ENCODE peak calls at places on chromosomes 3 and 15, in five cellular contexts. One of them, this sample, is unnamed.

GRCh38 chr15:95016511-95017219 is 785.3 kb downstream of the MCTP2 start:
- DNase-seq in right lobe of liver: no peak
- DNase-seq in psoas muscle: no peak
- DNase-seq in ovary: no peak
- DNase-seq in GM23338: no peak
- DNase-seq in this sample: no peak

GRCh38 chr3:109900774-109901173 is 563.4 kb upstream of the DPPA4 start:
- DNase-seq in right lobe of liver: no peak
- DNase-seq in psoas muscle: no peak
- DNase-seq in ovary: no peak
- DNase-seq in GM23338: no peak
- DNase-seq in this sample: no peak

GRCh38 chr3:171776411-171776810 is 33.9 kb downstream of the PLD1 start:
- DNase-seq in right lobe of liver: no peak
- DNase-seq in psoas muscle: no peak
- DNase-seq in ovary: no peak
- DNase-seq in GM23338: no peak
- DNase-seq in this sample: peak; percentile 20

GRCh38 chr3:127289646-127290575 is 2.1 kb upstream of the PRR20G start:
- DNase-seq in right lobe of liver: no peak
- DNase-seq in psoas muscle: no peak
- DNase-seq in ovary: no peak
- DNase-seq in GM23338: no peak
- DNase-seq in this sample: no peak

GRCh38 chr3:48039487-48040190 is 23.4 kb upstream of the MAP4 start:
- DNase-seq in right lobe of liver: no peak
- DNase-seq in psoas muscle: no peak
- DNase-seq in ovary: no peak
- DNase-seq in GM23338: peak; percentile 70
- DNase-seq in this sample: peak; percentile 29

GRCh38 chr3:55790596-55791350 is 303.7 kb upstream of the WNT5A start:
- DNase-seq in right lobe of liver: no peak
- DNase-seq in psoas muscle: no peak
- DNase-seq in ovary: no peak
- DNase-seq in GM23338: no peak
- DNase-seq in this sample: no peak

GRCh38 chr3:8760091-8760490 is 9.3 kb downstream of the OXTR start:
- DNase-seq in right lobe of liver: no peak
- DNase-seq in psoas muscle: no peak
- DNase-seq in ovary: no peak
- DNase-seq in GM23338: no peak
- DNase-seq in this sample: no peak

GRCh38 chr3:46500631-46501377 is 3.0 kb downstream of the RTP3 start:
- DNase-seq in right lobe of liver: no peak
- DNase-seq in psoas muscle: no peak
- DNase-seq in ovary: no peak
- DNase-seq in GM23338: no peak
- DNase-seq in this sample: no peak

GRCh38 chr3:119588112-119588511 is 8.8 kb downstream of the ADPRH start:
- DNase-seq in right lobe of liver: no peak
- DNase-seq in psoas muscle: peak; percentile 62
- DNase-seq in ovary: no peak
- DNase-seq in GM23338: no peak
- DNase-seq in this sample: peak; percentile 59

GRCh38 chr15:97909291-97909891 is 51.1 kb upstream of the ARRDC4 start:
- DNase-seq in right lobe of liver: peak; percentile 75
- DNase-seq in psoas muscle: peak; percentile 78
- DNase-seq in ovary: peak; percentile 43
- DNase-seq in GM23338: peak; percentile 81
- DNase-seq in this sample: peak; percentile 71

GRCh38 chr3:172302176-172302575 is 146.1 kb downstream of the GHSR start:
- DNase-seq in right lobe of liver: no peak
- DNase-seq in psoas muscle: no peak
- DNase-seq in ovary: no peak
- DNase-seq in GM23338: no peak
- DNase-seq in this sample: no peak

GRCh38 chr15:38564557-38565286 is at the start of gene RASGRP1:
- DNase-seq in right lobe of liver: peak; percentile 64
- DNase-seq in psoas muscle: peak; percentile 71
- DNase-seq in ovary: no peak
- DNase-seq in GM23338: peak; percentile 86
- DNase-seq in this sample: peak; percentile 63

GRCh38 chr3:18556001-18556408 is 130.9 kb upstream of the SATB1 start:
- DNase-seq in right lobe of liver: no peak
- DNase-seq in psoas muscle: no peak
- DNase-seq in ovary: no peak
- DNase-seq in GM23338: no peak
- DNase-seq in this sample: no peak

GRCh38 chr3:101036213-101036618 is 43.0 kb upstream of the ABI3BP start:
- DNase-seq in right lobe of liver: no peak
- DNase-seq in psoas muscle: no peak
- DNase-seq in ovary: no peak
- DNase-seq in GM23338: peak; percentile 64
- DNase-seq in this sample: peak; percentile 77

GRCh38 chr3:115655761-115656282 is 32.5 kb downstream of the GAP43 start:
- DNase-seq in right lobe of liver: no peak
- DNase-seq in psoas muscle: no peak
- DNase-seq in ovary: no peak
- DNase-seq in GM23338: no peak
- DNase-seq in this sample: no peak

GRCh38 chr15:42079401-42079908 is 14.9 kb downstream of the PLA2G4D start:
- DNase-seq in right lobe of liver: no peak
- DNase-seq in psoas muscle: no peak
- DNase-seq in ovary: no peak
- DNase-seq in GM23338: peak; percentile 34
- DNase-seq in this sample: no peak

GRCh38 chr15:40787344-40787841 is 17.6 kb downstream of the C15orf62 start:
- DNase-seq in right lobe of liver: no peak
- DNase-seq in psoas muscle: peak; percentile 47
- DNase-seq in ovary: no peak
- DNase-seq in GM23338: peak; percentile 94
- DNase-seq in this sample: peak; percentile 61

GRCh38 chr3:183481582-183481981 is 53.2 kb upstream of the MCF2L2 start:
- DNase-seq in right lobe of liver: no peak
- DNase-seq in psoas muscle: no peak
- DNase-seq in ovary: no peak
- DNase-seq in GM23338: no peak
- DNase-seq in this sample: no peak

GRCh38 chr15:31444844-31445243 is 118.2 kb downstream of the KLF13 start:
- DNase-seq in right lobe of liver: no peak
- DNase-seq in psoas muscle: no peak
- DNase-seq in ovary: no peak
- DNase-seq in GM23338: no peak
- DNase-seq in this sample: no peak

GRCh38 chr3:41350441-41350840 is 151.1 kb downstream of the CTNNB1 start:
- DNase-seq in right lobe of liver: no peak
- DNase-seq in psoas muscle: no peak
- DNase-seq in ovary: no peak
- DNase-seq in GM23338: no peak
- DNase-seq in this sample: no peak

GRCh38 chr3:126034481-126035361 is 49.2 kb downstream of the SLC41A3 start:
- DNase-seq in right lobe of liver: no peak
- DNase-seq in psoas muscle: no peak
- DNase-seq in ovary: no peak
- DNase-seq in GM23338: no peak
- DNase-seq in this sample: no peak

GRCh38 chr15:69526086-69526485 is 73.5 kb downstream of the RPLP1 start:
- DNase-seq in right lobe of liver: no peak
- DNase-seq in psoas muscle: peak; percentile 60
- DNase-seq in ovary: no peak
- DNase-seq in GM23338: no peak
- DNase-seq in this sample: no peak

GRCh38 chr3:52456169-52456799 is 880 bp downstream of the NISCH start:
- DNase-seq in right lobe of liver: no peak
- DNase-seq in psoas muscle: no peak
- DNase-seq in ovary: peak; percentile 53
- DNase-seq in GM23338: peak; percentile 59
- DNase-seq in this sample: no peak

GRCh38 chr3:100411091-100411982 is 10.0 kb downstream of the LNP1 start:
- DNase-seq in right lobe of liver: no peak
- DNase-seq in psoas muscle: no peak
- DNase-seq in ovary: no peak
- DNase-seq in GM23338: no peak
- DNase-seq in this sample: no peak

GRCh38 chr15:90912770-90913075 is 9.6 kb downstream of the MAN2A2 start:
- DNase-seq in right lobe of liver: no peak
- DNase-seq in psoas muscle: peak; percentile 28
- DNase-seq in ovary: no peak
- DNase-seq in GM23338: no peak
- DNase-seq in this sample: no peak

GRCh38 chr3:110749006-110749405 is 322.6 kb upstream of the NECTIN3 start:
- DNase-seq in right lobe of liver: no peak
- DNase-seq in psoas muscle: no peak
- DNase-seq in ovary: no peak
- DNase-seq in GM23338: peak; percentile 32
- DNase-seq in this sample: no peak

GRCh38 chr15:94287794-94288246 is 56.5 kb downstream of the MCTP2 start:
- DNase-seq in right lobe of liver: no peak
- DNase-seq in psoas muscle: no peak
- DNase-seq in ovary: no peak
- DNase-seq in GM23338: peak; percentile 27
- DNase-seq in this sample: no peak

GRCh38 chr3:81716870-81717509 is 44.5 kb downstream of the GBE1 start:
- DNase-seq in right lobe of liver: peak; percentile 83
- DNase-seq in psoas muscle: no peak
- DNase-seq in ovary: no peak
- DNase-seq in GM23338: peak; percentile 3
- DNase-seq in this sample: no peak

GRCh38 chr3:23055733-23056376 is 147.3 kb upstream of the UBE2E2 start:
- DNase-seq in right lobe of liver: no peak
- DNase-seq in psoas muscle: no peak
- DNase-seq in ovary: no peak
- DNase-seq in GM23338: no peak
- DNase-seq in this sample: no peak

GRCh38 chr15:55241895-55242294 is 45.2 kb upstream of the RSL24D1 start:
- DNase-seq in right lobe of liver: no peak
- DNase-seq in psoas muscle: no peak
- DNase-seq in ovary: no peak
- DNase-seq in GM23338: no peak
- DNase-seq in this sample: no peak

GRCh38 chr3:64188810-64189560 is 36.3 kb downstream of the PRICKLE2 start:
- DNase-seq in right lobe of liver: no peak
- DNase-seq in psoas muscle: no peak
- DNase-seq in ovary: peak; percentile 56
- DNase-seq in GM23338: no peak
- DNase-seq in this sample: peak; percentile 10

GRCh38 chr3:149641011-149641728 is 16.7 kb downstream of the WWTR1 start:
- DNase-seq in right lobe of liver: no peak
- DNase-seq in psoas muscle: no peak
- DNase-seq in ovary: no peak
- DNase-seq in GM23338: no peak
- DNase-seq in this sample: no peak

GRCh38 chr3:149639093-149639486 is 18.7 kb downstream of the WWTR1 start:
- DNase-seq in right lobe of liver: no peak
- DNase-seq in psoas muscle: no peak
- DNase-seq in ovary: no peak
- DNase-seq in GM23338: no peak
- DNase-seq in this sample: no peak

GRCh38 chr3:149646181-149646766 is 11.6 kb downstream of the WWTR1 start:
- DNase-seq in right lobe of liver: no peak
- DNase-seq in psoas muscle: no peak
- DNase-seq in ovary: no peak
- DNase-seq in GM23338: no peak
- DNase-seq in this sample: no peak

GRCh38 chr3:149647285-149647684 is 10.5 kb downstream of the WWTR1 start:
- DNase-seq in right lobe of liver: no peak
- DNase-seq in psoas muscle: no peak
- DNase-seq in ovary: no peak
- DNase-seq in GM23338: no peak
- DNase-seq in this sample: no peak

GRCh38 chr3:149643482-149643798 is 14.4 kb downstream of the WWTR1 start:
- DNase-seq in right lobe of liver: no peak
- DNase-seq in psoas muscle: no peak
- DNase-seq in ovary: no peak
- DNase-seq in GM23338: no peak
- DNase-seq in this sample: no peak
- H3K4me1 ChIP-seq in right lobe of liver: no peaks in the 10 kb centered on the region
- H3K4me1 ChIP-seq in psoas muscle: peaks cover 33% of the 10 kb centered on the region
- H3K4me1 ChIP-seq in ovary: peaks cover 20% of the 10 kb centered on the region
- H3K4me1 ChIP-seq in GM23338: peaks cover 31% of the 10 kb centered on the region
- H3K4me1 ChIP-seq in this sample: peaks cover 50% of the 10 kb centered on the region

GRCh38 chr15:63830113-63830512 is 3.6 kb downstream of the HERC1 start:
- DNase-seq in right lobe of liver: no peak
- DNase-seq in psoas muscle: no peak
- DNase-seq in ovary: no peak
- DNase-seq in GM23338: no peak
- DNase-seq in this sample: no peak

GRCh38 chr15:63823253-63823844 is 10.4 kb downstream of the HERC1 start:
- DNase-seq in right lobe of liver: no peak
- DNase-seq in psoas muscle: no peak
- DNase-seq in ovary: no peak
- DNase-seq in GM23338: no peak
- DNase-seq in this sample: no peak

GRCh38 chr15:63824570-63824969 is 9.2 kb downstream of the HERC1 start:
- DNase-seq in right lobe of liver: no peak
- DNase-seq in psoas muscle: no peak
- DNase-seq in ovary: no peak
- DNase-seq in GM23338: no peak
- DNase-seq in this sample: no peak

GRCh38 chr15:63827113-63827512 is 6.6 kb downstream of the HERC1 start:
- DNase-seq in right lobe of liver: no peak
- DNase-seq in psoas muscle: no peak
- DNase-seq in ovary: no peak
- DNase-seq in GM23338: no peak
- DNase-seq in this sample: no peak

DNA sequence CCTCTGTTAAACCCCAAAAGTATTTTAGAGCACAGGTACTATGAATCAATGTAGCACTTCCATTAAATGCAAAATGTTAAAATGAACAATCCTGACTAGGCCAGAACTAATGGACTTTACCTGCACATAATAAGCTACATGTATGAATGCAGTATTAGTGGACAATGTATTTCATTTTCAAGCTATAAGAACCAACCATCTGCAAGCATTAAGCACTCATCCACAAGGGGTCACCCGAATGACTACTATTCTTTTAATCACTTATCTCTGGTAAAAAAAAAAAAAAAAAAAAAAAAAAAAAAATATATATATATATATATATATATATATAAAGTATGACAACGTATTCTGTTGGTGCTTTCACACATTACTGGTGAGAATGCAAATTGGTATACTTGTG is 7.2 kb downstream of the HERC1 start:
- DNase-seq in right lobe of liver: no peak
- DNase-seq in psoas muscle: no peak
- DNase-seq in ovary: no peak
- DNase-seq in GM23338: no peak
- DNase-seq in this sample: peak; percentile 24
- TF ChIP-seq CTCF in right lobe of liver: peak; percentile 19
- TF ChIP-seq CTCF in psoas muscle: peak; percentile 19
- TF ChIP-seq CTCF in ovary: no peak
- TF ChIP-seq CTCF in GM23338: no peak
- TF ChIP-seq CTCF in this sample: peak; percentile 13

GRCh38 chr3:69236808-69237707 is 114.7 kb upstream of the LMOD3 start:
- DNase-seq in right lobe of liver: no peak
- DNase-seq in psoas muscle: no peak
- DNase-seq in ovary: no peak
- DNase-seq in GM23338: peak; percentile 26
- DNase-seq in this sample: peak; percentile 1
- H3K27ac ChIP-seq in right lobe of liver: no peak overlapping the region
- H3K27ac ChIP-seq in psoas muscle: no peak overlapping the region
- H3K27ac ChIP-seq in ovary: no peak overlapping the region
- H3K27ac ChIP-seq in GM23338: no peak overlapping the region
- H3K27ac ChIP-seq in this sample: no peak overlapping the region

GRCh38 chr3:31448882-31449243 is 83.9 kb upstream of the STT3B start:
- DNase-seq in right lobe of liver: no peak
- DNase-seq in psoas muscle: no peak
- DNase-seq in ovary: no peak
- DNase-seq in GM23338: no peak
- DNase-seq in this sample: no peak
- H3K4me1 ChIP-seq in right lobe of liver: no peaks in the 10 kb centered on the region
- H3K4me1 ChIP-seq in psoas muscle: no peaks in the 10 kb centered on the region
- H3K4me1 ChIP-seq in ovary: no peaks in the 10 kb centered on the region
- H3K4me1 ChIP-seq in GM23338: no peaks in the 10 kb centered on the region
- H3K4me1 ChIP-seq in this sample: no peaks in the 10 kb centered on the region